ENCODE peak calls at places on chromosomes 11 and 22, in four cellular contexts. Z is neural progenitor cell, A is ovary, U is hepatocyte. G is an unnamed sample.

GRCh38 chr11:578276-579035 is 2.2 kb downstream of the PHRF1 start:
- DNase-seq in Z (no peak), A (no peak), U (peak; percentile 11), G (no peak)

GRCh38 chr11:22930816-22931594 is 70.7 kb upstream of the CCDC179 start:
- DNase-seq in Z (no peak), A (no peak), U (no peak), G (no peak)

GRCh38 chr22:44137415-44137814 is 43.3 kb upstream of the PARVG start:
- DNase-seq in Z (no peak), A (no peak), U (no peak), G (no peak)

GRCh38 chr11:118227865-118228785 is 3.3 kb upstream of the JAML start:
- DNase-seq in Z (no peak), A (no peak), U (no peak), G (no peak)

GRCh38 chr11:118126082-118126838 is 26.4 kb downstream of the SCN4B start:
- DNase-seq in Z (no peak), A (no peak), U (no peak), G (no peak)

GRCh38 chr11:86575208-86575855 is 97.1 kb downstream of the ME3 start:
- DNase-seq in Z (no peak), A (no peak), U (no peak), G (peak; percentile 54)

GRCh38 chr11:128057786-128058395 is 529.5 kb downstream of the ETS1 start:
- DNase-seq in Z (no peak), A (no peak), U (no peak), G (no peak)

GRCh38 chr22:49258107-49259010 is 569.3 kb downstream of the BRD1 start:
- DNase-seq in Z (no peak), A (no peak), U (no peak), G (no peak)

GRCh38 chr11:68659158-68659921 is 25.0 kb upstream of the GAL start:
- DNase-seq in Z (no peak), A (peak; percentile 90), U (peak; percentile 85), G (peak; percentile 98)

GRCh38 chr22:47056776-47057470 is 294.5 kb downstream of the TBC1D22A start:
- DNase-seq in Z (no peak), A (no peak), U (no peak), G (no peak)

GRCh38 chr11:124832571-124832970 is 32.4 kb upstream of the MSANTD2 start:
- DNase-seq in Z (no peak), A (no peak), U (no peak), G (no peak)

GRCh38 chr22:48754611-48755331 is 1072.9 kb downstream of the BRD1 start:
- DNase-seq in Z (no peak), A (no peak), U (peak; percentile 2), G (no peak)

GRCh38 chr11:35321111-35321510 is 98.2 kb downstream of the SLC1A2 start:
- DNase-seq in Z (no peak), A (no peak), U (no peak), G (no peak)

GRCh38 chr11:7621554-7621953 is 51.7 kb downstream of the CYB5R2 start:
- DNase-seq in Z (no peak), A (no peak), U (no peak), G (no peak)

GRCh38 chr11:17696741-17697140 is 22.6 kb upstream of the MYOD1 start:
- DNase-seq in Z (no peak), A (no peak), U (no peak), G (no peak)

GRCh38 chr11:19508166-19508565 is 204.5 kb upstream of the NAV2 start:
- DNase-seq in Z (no peak), A (no peak), U (peak; percentile 38), G (no peak)

GRCh38 chr11:117875397-117876048 is 935 bp downstream of the FXYD6 start:
- DNase-seq in Z (peak; percentile 64), A (peak; percentile 46), U (no peak), G (no peak)

GRCh38 chr11:33005175-33005574 is 10.5 kb upstream of the DEPDC7 start:
- DNase-seq in Z (no peak), A (no peak), U (no peak), G (no peak)

GRCh38 chr11:71253794-71254193 is 1.4 kb upstream of the SHANK2 start:
- DNase-seq in Z (no peak), A (no peak), U (no peak), G (no peak)

GRCh38 chr11:118213774-118214173 is 11.0 kb downstream of the JAML start:
- DNase-seq in Z (no peak), A (no peak), U (peak; percentile 55), G (no peak)

GRCh38 chr11:109291553-109291952 is 130.4 kb upstream of the C11orf87 start:
- DNase-seq in Z (no peak), A (no peak), U (no peak), G (no peak)
- TF ChIP-seq CTCF in Z (no peak), A (no peak), U (no peak), G (no peak)

GRCh38 chr22:31747441-31747840 is 2.5 kb downstream of the PRR14L start:
- DNase-seq in Z (peak; percentile 66), A (no peak), U (no peak), G (no peak)

GRCh38 chr22:31750365-31751284 is 693 bp upstream of the PRR14L start:
- DNase-seq in Z (no peak), A (no peak), U (no peak), G (no peak)

GRCh38 chr22:31748490-31748889 is 1.4 kb downstream of the PRR14L start:
- DNase-seq in Z (peak; percentile 32), A (no peak), U (no peak), G (no peak)

GRCh38 chr22:31752096-31752847 is 1.5 kb upstream of the DEPDC5 start:
- DNase-seq in Z (no peak), A (no peak), U (no peak), G (no peak)

GRCh38 chr22:31749636-31750364 is at the start of gene PRR14L:
- DNase-seq in Z (peak; percentile 98), A (peak; percentile 98), U (peak; percentile 98), G (peak; percentile 94)
- TF ChIP-seq CTCF in Z (peak; percentile 13), A (no peak), U (peak; percentile 30), G (no peak)

GRCh38 chr11:75241036-75241905 is 697 bp downstream of the TPBGL start:
- DNase-seq in Z (peak; percentile 95), A (peak; percentile 68), U (peak; percentile 94), G (peak; percentile 85)

GRCh38 chr11:75242722-75243600 is 2.4 kb downstream of the TPBGL start:
- DNase-seq in Z (no peak), A (no peak), U (no peak), G (no peak)

GRCh38 chr11:75244052-75244814 is 3.7 kb downstream of the TPBGL start:
- DNase-seq in Z (no peak), A (no peak), U (no peak), G (no peak)

GRCh38 chr11:75240381-75241035 is at the start of gene TPBGL:
- DNase-seq in Z (peak; percentile 70), A (no peak), U (peak; percentile 30), G (no peak)

GRCh38 chr11:75241906-75242644 is 1.5 kb downstream of the TPBGL start:
- DNase-seq in Z (no peak), A (no peak), U (no peak), G (no peak)
- TF ChIP-seq CTCF in Z (no peak), A (no peak), U (no peak), G (no peak)

DNA sequence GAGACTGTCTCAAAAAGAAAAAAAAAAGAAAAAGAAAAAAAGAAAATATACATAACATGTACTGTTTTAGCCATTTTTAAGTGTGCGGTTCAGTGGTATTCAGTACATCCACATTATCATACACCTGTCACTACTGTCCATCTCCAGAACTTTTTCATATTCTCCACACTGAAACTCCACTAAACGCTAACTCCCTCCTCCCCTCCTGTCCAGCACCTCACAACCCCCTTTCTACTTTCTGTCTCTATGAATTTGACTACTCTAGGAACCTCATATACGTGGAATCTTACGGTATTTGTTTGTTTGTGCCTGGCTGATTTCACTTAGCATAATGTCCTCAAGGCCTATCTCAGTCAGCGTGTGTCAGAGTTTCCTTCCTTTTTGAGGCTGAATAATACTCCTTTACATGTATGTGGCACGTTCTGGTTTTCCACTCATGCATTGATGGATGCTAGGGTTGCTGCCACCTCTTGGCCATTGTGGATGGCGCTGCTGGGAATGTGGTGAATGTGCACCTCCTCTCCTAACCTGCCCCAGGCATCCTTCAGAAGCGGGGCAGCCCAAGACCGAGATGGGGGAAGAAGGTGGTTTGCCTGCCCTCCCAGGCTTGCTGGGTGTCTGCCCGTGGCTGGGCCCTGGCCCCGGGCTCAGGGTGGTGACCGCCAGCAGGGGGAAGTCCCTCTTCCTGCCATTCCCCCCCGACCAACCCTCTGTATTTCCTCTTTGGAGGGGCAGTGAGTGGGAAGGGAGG is 60.5 kb downstream of the BCR start:
- DNase-seq in Z (peak; percentile 50), A (no peak), U (no peak), G (peak; percentile 41)
- TF ChIP-seq CTCF in Z (peak; percentile 47), A (no peak), U (peak; percentile 26), G (peak; percentile 44)

GRCh38 chr22:45604239-45604711 is 67.4 kb upstream of the ATXN10 start:
- DNase-seq in Z (no peak), A (no peak), U (no peak), G (no peak)
- TF ChIP-seq CTCF in Z (no peak), A (no peak), U (no peak), G (no peak)

GRCh38 chr11:69908511-69909220 is 89.5 kb upstream of the FGF3 start:
- DNase-seq in Z (no peak), A (no peak), U (no peak), G (no peak)
- TF ChIP-seq CTCF in Z (no peak), A (no peak), U (no peak), G (no peak)

G was measured in fibroblast of pulmonary artery.